ENCODE peak calls at places on chromosomes 5 and 9, in four cellular contexts. J is HepG2, U is HCT116, M is K562. K is an unnamed sample.

GRCh38 chr5:124742983-124743533 is 3.4 kb downstream of the ZNF608 start:
- DNase-seq in J (peak), U (peak), M (peak), K (no peak)

GRCh38 chr5:40656766-40657165 is 22.9 kb upstream of the PTGER4 start:
- DNase-seq in J (no peak), U (no peak), M (no peak), K (no peak)

GRCh38 chr9:7451062-7451461 is 348.5 kb downstream of the DMAC1 start:
- DNase-seq in J (no peak), U (no peak), M (no peak), K (no peak)

GRCh38 chr5:139708877-139709586 is 60.9 kb downstream of the CXXC5 start:
- DNase-seq in J (peak), U (no peak), M (peak), K (no peak)

GRCh38 chr9:76799481-76799880 is 35.2 kb downstream of the PCA3 start:
- DNase-seq in J (no peak), U (no peak), M (no peak), K (no peak)

GRCh38 chr5:43396762-43397304 is 15.4 kb downstream of the CCL28 start:
- DNase-seq in J (no peak), U (no peak), M (no peak), K (no peak)

GRCh38 chr9:91857831-91858669 is 92.0 kb downstream of the ROR2 start:
- DNase-seq in J (no peak), U (no peak), M (no peak), K (no peak)

GRCh38 chr5:1910861-1911772 is 28.4 kb upstream of the IRX4 start:
- DNase-seq in J (no peak), U (no peak), M (no peak), K (no peak)

GRCh38 chr5:178116406-178116885 is 3.1 kb downstream of the N4BP3 start:
- DNase-seq in J (no peak), U (no peak), M (peak), K (no peak)

GRCh38 chr5:94021246-94021645 is 279.8 kb upstream of the POU5F2 start:
- DNase-seq in J (peak), U (peak), M (no peak), K (peak)

GRCh38 chr9:8826281-8826680 is 1026.7 kb upstream of the DMAC1 start:
- DNase-seq in J (no peak), U (no peak), M (no peak), K (no peak)

GRCh38 chr5:15368835-15369234 is 131.1 kb upstream of the FBXL7 start:
- DNase-seq in J (no peak), U (no peak), M (no peak), K (no peak)

GRCh38 chr5:145775411-145775810 is 59.7 kb downstream of the PRELID2 start:
- DNase-seq in J (peak), U (no peak), M (no peak), K (no peak)

GRCh38 chr9:136199391-136200288 is 5.3 kb downstream of the LHX3 start:
- DNase-seq in J (no peak), U (no peak), M (no peak), K (no peak)

GRCh38 chr5:135028791-135029467 is 5.1 kb downstream of the PITX1 start:
- DNase-seq in J (no peak), U (no peak), M (no peak), K (no peak)

GRCh38 chr5:83474170-83474796 is 2.7 kb downstream of the VCAN start:
- DNase-seq in J (peak), U (peak), M (peak), K (no peak)

GRCh38 chr9:91698266-91698665 is 251.8 kb downstream of the ROR2 start:
- DNase-seq in J (no peak), U (no peak), M (no peak), K (no peak)

GRCh38 chr5:431001-431710 is 11.8 kb upstream of the EXOC3 start:
- DNase-seq in J (peak), U (peak), M (peak), K (no peak)

GRCh38 chr5:90386099-90386710 is 23.4 kb downstream of the CETN3 start:
- DNase-seq in J (peak), U (peak), M (peak), K (no peak)

GRCh38 chr5:159163027-159163699 is 46.2 kb downstream of the RNF145 start:
- DNase-seq in J (no peak), U (peak), M (no peak), K (peak)

GRCh38 chr5:163916376-163916775 is 411.0 kb downstream of the MAT2B start:
- DNase-seq in J (no peak), U (no peak), M (no peak), K (no peak)

GRCh38 chr9:133991211-133991921 is 758 bp downstream of the VAV2 start:
- DNase-seq in J (no peak), U (no peak), M (no peak), K (no peak)

GRCh38 chr5:8844206-8844605 is 701.7 kb downstream of the SEMA5A start:
- DNase-seq in J (no peak), U (no peak), M (no peak), K (no peak)

GRCh38 chr5:8840237-8840636 is 705.6 kb downstream of the SEMA5A start:
- DNase-seq in J (no peak), U (no peak), M (peak), K (no peak)

GRCh38 chr5:8843766-8844165 is 702.1 kb downstream of the SEMA5A start:
- DNase-seq in J (no peak), U (no peak), M (no peak), K (no peak)

GRCh38 chr5:8842906-8843590 is 702.8 kb downstream of the SEMA5A start:
- DNase-seq in J (no peak), U (no peak), M (no peak), K (no peak)

DNA sequence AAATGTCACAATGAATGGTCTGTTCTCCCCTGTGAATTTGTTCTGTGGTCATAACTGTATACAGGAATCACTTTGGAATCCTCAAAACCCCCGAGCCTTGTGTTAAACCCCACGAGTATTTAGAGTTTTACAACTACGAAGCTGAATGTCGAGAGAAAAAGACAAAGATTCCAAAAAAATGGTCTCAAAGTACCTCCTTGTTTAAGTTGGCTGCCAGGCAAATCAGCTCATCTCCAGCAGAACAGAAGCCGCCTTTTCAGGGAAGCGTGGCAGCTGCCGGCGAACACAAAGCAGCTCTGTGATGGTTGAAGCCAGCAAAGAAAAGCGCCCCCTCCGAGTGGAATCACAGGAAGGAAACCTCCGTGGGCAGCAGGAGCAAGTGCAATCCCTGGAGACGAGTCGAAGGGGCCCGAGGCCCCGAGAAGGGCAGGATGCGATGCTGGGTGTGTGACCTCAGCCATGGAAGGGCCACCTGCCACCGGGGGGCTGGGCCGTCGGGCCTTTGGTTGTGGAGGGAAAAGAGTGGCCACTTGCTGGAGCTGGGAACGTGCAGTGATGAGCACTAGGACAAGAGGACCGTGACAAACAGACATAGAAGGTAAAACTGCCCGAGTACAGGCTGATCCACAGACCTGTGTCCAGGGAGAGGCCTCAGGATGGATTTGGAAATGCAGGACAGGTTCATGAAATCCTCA is 706.4 kb downstream of the SEMA5A start:
- DNase-seq in J (no peak), U (no peak), M (no peak), K (no peak)
- TF ChIP-seq TCF7L2 in J (no peak), U (no peak), M (no peak), K (no peak)

DNA sequence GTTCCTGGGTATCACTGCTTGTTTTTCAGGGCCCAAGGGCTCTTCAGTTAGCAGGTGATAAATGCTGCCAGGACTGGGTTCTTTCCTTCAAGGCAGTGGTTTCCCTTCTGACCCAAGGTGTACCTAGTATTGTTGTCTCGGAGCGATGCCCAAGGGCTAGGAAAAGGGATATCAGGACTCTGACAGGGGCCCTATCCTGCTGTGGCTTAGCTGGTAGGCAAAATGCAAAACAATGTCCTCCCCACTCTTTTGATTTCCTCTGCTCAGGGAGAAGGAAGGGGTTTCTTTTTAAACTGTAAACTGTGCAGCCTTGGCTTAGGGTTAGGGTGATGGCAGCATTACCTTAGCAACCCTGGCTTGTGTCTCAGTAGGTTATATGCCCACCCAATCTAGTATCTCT is 508.8 kb upstream of the CTNND2 start:
- DNase-seq in J (no peak), U (no peak), M (no peak), K (no peak)
- H3K27ac ChIP-seq in J (no peak), U (no peak), M (no peak), K (no peak)

GRCh38 chr5:71681282-71681681 is 37.8 kb upstream of the CARTPT start:
- DNase-seq in J (no peak), U (no peak), M (no peak), K (no peak)
- TF ChIP-seq REST in J (no peak), U (no peak), M (no peak), K (no peak)

GRCh38 chr5:157540124-157540523 is 35.5 kb downstream of the ADAM19 start:
- DNase-seq in J (no peak), U (no peak), M (no peak), K (no peak)

GRCh38 chr5:157539623-157540022 is 36.0 kb downstream of the ADAM19 start:
- DNase-seq in J (no peak), U (no peak), M (no peak), K (no peak)

GRCh38 chr5:157542282-157542966 is 33.2 kb downstream of the ADAM19 start:
- DNase-seq in J (no peak), U (no peak), M (no peak), K (no peak)

GRCh38 chr5:157541452-157542118 is 34.0 kb downstream of the ADAM19 start:
- DNase-seq in J (no peak), U (no peak), M (no peak), K (no peak)

DNA sequence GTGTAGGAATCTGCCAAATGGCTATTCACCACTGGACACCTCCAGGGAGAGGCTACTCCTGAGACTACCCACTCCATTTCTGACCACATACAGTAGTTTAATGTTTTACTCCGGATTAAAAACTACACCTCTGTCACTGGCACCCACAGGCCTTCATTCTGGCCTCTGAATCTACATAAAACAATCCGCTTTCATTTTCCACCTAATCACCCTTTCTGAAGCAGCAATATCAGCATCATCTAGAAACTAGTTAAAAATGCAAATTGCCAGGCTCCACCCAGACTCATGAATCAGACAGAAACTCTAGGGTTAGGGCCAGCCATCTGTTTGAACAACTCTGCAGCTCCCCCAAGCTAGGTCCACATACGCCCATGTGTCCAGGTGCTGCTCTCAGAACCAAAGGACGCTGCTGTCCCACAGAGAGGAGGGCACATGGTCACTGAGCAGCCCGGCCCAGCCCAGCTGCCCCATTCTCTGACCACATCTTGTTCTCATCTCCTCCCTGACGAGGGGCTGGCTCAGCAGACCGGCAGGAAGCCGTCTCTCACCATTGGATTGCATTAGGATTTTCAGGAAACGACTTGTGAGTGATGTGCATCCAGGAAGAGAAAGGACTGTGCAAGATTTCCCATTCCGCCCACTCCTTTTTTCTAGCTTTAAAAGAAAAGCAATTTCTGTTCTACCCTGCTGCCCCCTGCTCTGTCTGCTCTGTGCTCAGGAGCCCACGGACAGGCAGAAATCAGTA is 34.7 kb downstream of the ADAM19 start:
- DNase-seq in J (no peak), U (no peak), M (peak), K (no peak)
- TF ChIP-seq TCF7L2 in J (no peak), U (no peak), M (no peak), K (no peak)

GRCh38 chr5:150653762-150654158 is 7.3 kb upstream of the MYOZ3 start:
- DNase-seq in J (no peak), U (no peak), M (no peak), K (no peak)
- H3K27ac ChIP-seq in J (no peak), U (no peak), M (no peak), K (peak)

K was measured in Panc1.